ENCODE peak calls at places on chromosome 2, in seven cellular contexts. One of them, this sample, is unnamed.
A peak's percentile ranks its signal among the peaks of the same experiment; 100 is the strongest.

GRCh38 chr2:26991717-26992116 is 21.3 kb downstream of the MAPRE3 start:
- DNase-seq in IMR-90: no peak
- DNase-seq in endothelial cell of umbilical vein: no peak
- DNase-seq in CD8-positive, alpha-beta memory T cell: no peak
- DNase-seq in small intestine: peak; percentile 85
- DNase-seq in stomach: no peak
- DNase-seq in A549: no peak
- DNase-seq in this sample: no peak

GRCh38 chr2:45008296-45009129 is 739 bp downstream of the SIX2 start:
- DNase-seq in IMR-90: peak; percentile 2
- DNase-seq in endothelial cell of umbilical vein: peak; percentile 14
- DNase-seq in CD8-positive, alpha-beta memory T cell: no peak
- DNase-seq in small intestine: no peak
- DNase-seq in stomach: peak; percentile 36
- DNase-seq in A549: no peak
- DNase-seq in this sample: no peak

GRCh38 chr2:21486445-21486844 is 362.7 kb downstream of the TDRD15 start:
- DNase-seq in IMR-90: no peak
- DNase-seq in endothelial cell of umbilical vein: no peak
- DNase-seq in CD8-positive, alpha-beta memory T cell: no peak
- DNase-seq in small intestine: no peak
- DNase-seq in stomach: no peak
- DNase-seq in A549: no peak
- DNase-seq in this sample: no peak

GRCh38 chr2:12352891-12353290 is 363.8 kb upstream of the TRIB2 start:
- DNase-seq in IMR-90: peak; percentile 6
- DNase-seq in endothelial cell of umbilical vein: no peak
- DNase-seq in CD8-positive, alpha-beta memory T cell: no peak
- DNase-seq in small intestine: no peak
- DNase-seq in stomach: peak; percentile 61
- DNase-seq in A549: no peak
- DNase-seq in this sample: no peak

GRCh38 chr2:207683879-207684627 is 27.4 kb upstream of the CCNYL1 start:
- DNase-seq in IMR-90: peak; percentile 73
- DNase-seq in endothelial cell of umbilical vein: peak; percentile 65
- DNase-seq in CD8-positive, alpha-beta memory T cell: no peak
- DNase-seq in small intestine: peak; percentile 74
- DNase-seq in stomach: no peak
- DNase-seq in A549: peak; percentile 96
- DNase-seq in this sample: no peak

GRCh38 chr2:73982140-73982617 is 2.5 kb upstream of the TET3 start:
- DNase-seq in IMR-90: peak; percentile 53
- DNase-seq in endothelial cell of umbilical vein: no peak
- DNase-seq in CD8-positive, alpha-beta memory T cell: no peak
- DNase-seq in small intestine: peak; percentile 68
- DNase-seq in stomach: peak; percentile 41
- DNase-seq in A549: peak; percentile 25
- DNase-seq in this sample: no peak

GRCh38 chr2:209977386-209978239 is 24.8 kb upstream of the RPE start:
- DNase-seq in IMR-90: peak; percentile 44
- DNase-seq in endothelial cell of umbilical vein: peak; percentile 60
- DNase-seq in CD8-positive, alpha-beta memory T cell: peak; percentile 31
- DNase-seq in small intestine: peak; percentile 49
- DNase-seq in stomach: no peak
- DNase-seq in A549: peak; percentile 44
- DNase-seq in this sample: peak; percentile 35

GRCh38 chr2:2645162-2645855 is 314.2 kb upstream of the MYT1L start:
- DNase-seq in IMR-90: no peak
- DNase-seq in endothelial cell of umbilical vein: no peak
- DNase-seq in CD8-positive, alpha-beta memory T cell: no peak
- DNase-seq in small intestine: no peak
- DNase-seq in stomach: no peak
- DNase-seq in A549: no peak
- DNase-seq in this sample: no peak

GRCh38 chr2:172829229-172829628 is 93.6 kb downstream of the RAPGEF4 start:
- DNase-seq in IMR-90: peak; percentile 93
- DNase-seq in endothelial cell of umbilical vein: no peak
- DNase-seq in CD8-positive, alpha-beta memory T cell: no peak
- DNase-seq in small intestine: no peak
- DNase-seq in stomach: no peak
- DNase-seq in A549: peak; percentile 13
- DNase-seq in this sample: no peak

GRCh38 chr2:217054791-217055190 is 194.9 kb upstream of the TNP1 start:
- DNase-seq in IMR-90: no peak
- DNase-seq in endothelial cell of umbilical vein: peak; percentile 63
- DNase-seq in CD8-positive, alpha-beta memory T cell: no peak
- DNase-seq in small intestine: no peak
- DNase-seq in stomach: no peak
- DNase-seq in A549: no peak
- DNase-seq in this sample: no peak

GRCh38 chr2:24435391-24436316 is 55.4 kb upstream of the NCOA1 start:
- DNase-seq in IMR-90: peak; percentile 65
- DNase-seq in endothelial cell of umbilical vein: peak; percentile 83
- DNase-seq in CD8-positive, alpha-beta memory T cell: no peak
- DNase-seq in small intestine: peak; percentile 27
- DNase-seq in stomach: peak; percentile 64
- DNase-seq in A549: no peak
- DNase-seq in this sample: no peak

GRCh38 chr2:38704664-38705063 is 38.8 kb downstream of the GALM start:
- DNase-seq in IMR-90: no peak
- DNase-seq in endothelial cell of umbilical vein: no peak
- DNase-seq in CD8-positive, alpha-beta memory T cell: no peak
- DNase-seq in small intestine: no peak
- DNase-seq in stomach: no peak
- DNase-seq in A549: no peak
- DNase-seq in this sample: no peak

DNA sequence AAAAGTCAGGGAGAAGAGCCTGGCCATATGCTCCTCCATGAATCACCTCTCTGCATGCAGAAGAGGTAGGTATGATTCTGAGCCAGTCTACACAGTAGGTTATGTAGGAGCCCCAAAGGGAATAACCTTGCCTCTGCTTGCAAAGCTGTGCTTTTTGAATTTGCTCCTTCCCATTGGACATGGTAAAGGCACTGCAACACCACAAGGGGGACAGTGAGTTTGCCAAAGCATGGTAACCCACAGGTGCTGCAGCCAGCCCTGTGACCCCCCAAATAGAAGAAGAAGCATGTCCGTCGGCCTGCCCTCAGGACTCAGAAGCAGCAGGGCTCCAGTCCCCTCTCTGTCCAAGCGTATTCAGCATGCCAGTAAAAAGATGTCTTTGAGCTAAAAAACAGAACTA is 51.0 kb upstream of the BCL2L11 start:
- DNase-seq in IMR-90: no peak
- DNase-seq in endothelial cell of umbilical vein: no peak
- DNase-seq in CD8-positive, alpha-beta memory T cell: no peak
- DNase-seq in small intestine: no peak
- DNase-seq in stomach: no peak
- DNase-seq in A549: peak; percentile 9
- DNase-seq in this sample: no peak
- H3K4me1 ChIP-seq in IMR-90: peaks cover 7% of the 10 kb centered on the region
- H3K4me1 ChIP-seq in endothelial cell of umbilical vein: peaks cover 22% of the 10 kb centered on the region
- H3K4me1 ChIP-seq in CD8-positive, alpha-beta memory T cell: no peaks in the 10 kb centered on the region
- H3K4me1 ChIP-seq in small intestine: no peaks in the 10 kb centered on the region
- H3K4me1 ChIP-seq in stomach: no peaks in the 10 kb centered on the region
- H3K4me1 ChIP-seq in A549: peaks cover 18% of the 10 kb centered on the region
- H3K4me1 ChIP-seq in this sample: no peaks in the 10 kb centered on the region

GRCh38 chr2:60839126-60839813 is 42.1 kb upstream of the REL start:
- DNase-seq in IMR-90: no peak
- DNase-seq in endothelial cell of umbilical vein: no peak
- DNase-seq in CD8-positive, alpha-beta memory T cell: no peak
- DNase-seq in small intestine: no peak
- DNase-seq in stomach: no peak
- DNase-seq in A549: no peak
- DNase-seq in this sample: no peak

GRCh38 chr2:60837123-60837522 is 44.3 kb upstream of the REL start:
- DNase-seq in IMR-90: no peak
- DNase-seq in endothelial cell of umbilical vein: no peak
- DNase-seq in CD8-positive, alpha-beta memory T cell: no peak
- DNase-seq in small intestine: no peak
- DNase-seq in stomach: no peak
- DNase-seq in A549: no peak
- DNase-seq in this sample: no peak

GRCh38 chr2:60836491-60836890 is 44.9 kb upstream of the REL start:
- DNase-seq in IMR-90: no peak
- DNase-seq in endothelial cell of umbilical vein: no peak
- DNase-seq in CD8-positive, alpha-beta memory T cell: no peak
- DNase-seq in small intestine: no peak
- DNase-seq in stomach: no peak
- DNase-seq in A549: no peak
- DNase-seq in this sample: no peak

GRCh38 chr2:60840880-60841279 is 40.5 kb upstream of the REL start:
- DNase-seq in IMR-90: no peak
- DNase-seq in endothelial cell of umbilical vein: no peak
- DNase-seq in CD8-positive, alpha-beta memory T cell: peak; percentile 26
- DNase-seq in small intestine: no peak
- DNase-seq in stomach: no peak
- DNase-seq in A549: no peak
- DNase-seq in this sample: peak; percentile 13

GRCh38 chr2:60838481-60838880 is 42.9 kb upstream of the REL start:
- DNase-seq in IMR-90: no peak
- DNase-seq in endothelial cell of umbilical vein: peak; percentile 17
- DNase-seq in CD8-positive, alpha-beta memory T cell: no peak
- DNase-seq in small intestine: no peak
- DNase-seq in stomach: no peak
- DNase-seq in A549: no peak
- DNase-seq in this sample: no peak
- H3K4me3 ChIP-seq in IMR-90: no peak overlapping the region
- H3K4me3 ChIP-seq in endothelial cell of umbilical vein: no peak overlapping the region
- H3K4me3 ChIP-seq in CD8-positive, alpha-beta memory T cell: no peak overlapping the region
- H3K4me3 ChIP-seq in small intestine: no peak overlapping the region
- H3K4me3 ChIP-seq in stomach: no peak overlapping the region
- H3K4me3 ChIP-seq in A549: no peak overlapping the region
- H3K4me3 ChIP-seq in this sample: no peak overlapping the region

GRCh38 chr2:146869328-146869727 is 975.5 kb upstream of the ACVR2A start:
- DNase-seq in IMR-90: no peak
- DNase-seq in endothelial cell of umbilical vein: no peak
- DNase-seq in CD8-positive, alpha-beta memory T cell: no peak
- DNase-seq in small intestine: no peak
- DNase-seq in stomach: no peak
- DNase-seq in A549: no peak
- DNase-seq in this sample: no peak
- H3K4me1 ChIP-seq in IMR-90: no peaks in the 10 kb centered on the region
- H3K4me1 ChIP-seq in endothelial cell of umbilical vein: peaks cover 14% of the 10 kb centered on the region
- H3K4me1 ChIP-seq in CD8-positive, alpha-beta memory T cell: no peaks in the 10 kb centered on the region
- H3K4me1 ChIP-seq in small intestine: no peaks in the 10 kb centered on the region
- H3K4me1 ChIP-seq in stomach: no peaks in the 10 kb centered on the region
- H3K4me1 ChIP-seq in A549: no peaks in the 10 kb centered on the region
- H3K4me1 ChIP-seq in this sample: no peaks in the 10 kb centered on the region

GRCh38 chr2:179376881-179377280 is 112.2 kb upstream of the SESTD1 start:
- DNase-seq in IMR-90: peak; percentile 58
- DNase-seq in endothelial cell of umbilical vein: no peak
- DNase-seq in CD8-positive, alpha-beta memory T cell: no peak
- DNase-seq in small intestine: no peak
- DNase-seq in stomach: no peak
- DNase-seq in A549: no peak
- DNase-seq in this sample: no peak
- H3K4me3 ChIP-seq in IMR-90: no peak overlapping the region
- H3K4me3 ChIP-seq in endothelial cell of umbilical vein: no peak overlapping the region
- H3K4me3 ChIP-seq in CD8-positive, alpha-beta memory T cell: no peak overlapping the region
- H3K4me3 ChIP-seq in small intestine: no peak overlapping the region
- H3K4me3 ChIP-seq in stomach: no peak overlapping the region
- H3K4me3 ChIP-seq in A549: no peak overlapping the region
- H3K4me3 ChIP-seq in this sample: no peak overlapping the region

GRCh38 chr2:148877403-148877740 is 2.3 kb downstream of the KIF5C start:
- DNase-seq in IMR-90: no peak
- DNase-seq in endothelial cell of umbilical vein: no peak
- DNase-seq in CD8-positive, alpha-beta memory T cell: no peak
- DNase-seq in small intestine: no peak
- DNase-seq in stomach: no peak
- DNase-seq in A549: no peak
- DNase-seq in this sample: no peak
- H3K4me1 ChIP-seq in IMR-90: no peaks in the 10 kb centered on the region
- H3K4me1 ChIP-seq in endothelial cell of umbilical vein: no peaks in the 10 kb centered on the region
- H3K4me1 ChIP-seq in CD8-positive, alpha-beta memory T cell: peaks cover 5% of the 10 kb centered on the region
- H3K4me1 ChIP-seq in small intestine: peaks cover 9% of the 10 kb centered on the region
- H3K4me1 ChIP-seq in stomach: peaks cover 30% of the 10 kb centered on the region
- H3K4me1 ChIP-seq in A549: peaks cover 11% of the 10 kb centered on the region
- H3K4me1 ChIP-seq in this sample: peaks cover 8% of the 10 kb centered on the region

GRCh38 chr2:130304726-130305125 is 38.0 kb upstream of the IMP4 start:
- DNase-seq in IMR-90: no peak
- DNase-seq in endothelial cell of umbilical vein: no peak
- DNase-seq in CD8-positive, alpha-beta memory T cell: no peak
- DNase-seq in small intestine: no peak
- DNase-seq in stomach: no peak
- DNase-seq in A549: no peak
- DNase-seq in this sample: no peak

GRCh38 chr2:130302164-130302886 is 40.4 kb upstream of the IMP4 start:
- DNase-seq in IMR-90: no peak
- DNase-seq in endothelial cell of umbilical vein: no peak
- DNase-seq in CD8-positive, alpha-beta memory T cell: no peak
- DNase-seq in small intestine: peak; percentile 22
- DNase-seq in stomach: no peak
- DNase-seq in A549: no peak
- DNase-seq in this sample: no peak

GRCh38 chr2:130300258-130300969 is 42.3 kb upstream of the IMP4 start:
- DNase-seq in IMR-90: no peak
- DNase-seq in endothelial cell of umbilical vein: no peak
- DNase-seq in CD8-positive, alpha-beta memory T cell: no peak
- DNase-seq in small intestine: no peak
- DNase-seq in stomach: no peak
- DNase-seq in A549: no peak
- DNase-seq in this sample: no peak

GRCh38 chr2:130303142-130303541 is 39.6 kb upstream of the IMP4 start:
- DNase-seq in IMR-90: no peak
- DNase-seq in endothelial cell of umbilical vein: no peak
- DNase-seq in CD8-positive, alpha-beta memory T cell: no peak
- DNase-seq in small intestine: no peak
- DNase-seq in stomach: no peak
- DNase-seq in A549: no peak
- DNase-seq in this sample: no peak

GRCh38 chr2:130300970-130301348 is 41.7 kb upstream of the IMP4 start:
- DNase-seq in IMR-90: no peak
- DNase-seq in endothelial cell of umbilical vein: no peak
- DNase-seq in CD8-positive, alpha-beta memory T cell: no peak
- DNase-seq in small intestine: no peak
- DNase-seq in stomach: no peak
- DNase-seq in A549: no peak
- DNase-seq in this sample: no peak
- H3K4me3 ChIP-seq in IMR-90: no peak overlapping the region
- H3K4me3 ChIP-seq in endothelial cell of umbilical vein: no peak overlapping the region
- H3K4me3 ChIP-seq in CD8-positive, alpha-beta memory T cell: no peak overlapping the region
- H3K4me3 ChIP-seq in small intestine: no peak overlapping the region
- H3K4me3 ChIP-seq in stomach: no peak overlapping the region
- H3K4me3 ChIP-seq in A549: no peak overlapping the region
- H3K4me3 ChIP-seq in this sample: no peak overlapping the region